ENCODE peak calls at places on chromosomes 13 and 19, in seven cellular contexts. M is Peyer's patch, X is ascending aorta, S is tibial artery, U is uterus, K is SK-N-SH, P is aorta. Q is an unnamed sample.

GRCh38 chr13:63107163-63107935 is 1691.7 kb upstream of the PCDH20 start:
- DNase-seq in M (no peak), X (no peak), S (no peak), U (no peak), K (no peak), P (no peak), Q (peak)

GRCh38 chr13:65943711-65944110 is 1286.4 kb downstream of the PCDH9 start:
- DNase-seq in M (no peak), X (no peak), S (no peak), U (no peak), K (no peak), P (no peak), Q (peak)

GRCh38 chr13:99215466-99215865 is 14.8 kb downstream of the UBAC2 start:
- DNase-seq in M (peak), X (no peak), S (no peak), U (no peak), K (no peak), P (no peak), Q (no peak)

GRCh38 chr13:21031594-21031993 is 29.8 kb downstream of the LATS2 start:
- DNase-seq in M (no peak), X (no peak), S (no peak), U (no peak), K (no peak), P (no peak), Q (no peak)

GRCh38 chr13:45807520-45808099 is 43.9 kb downstream of the SIAH3 start:
- DNase-seq in M (no peak), X (no peak), S (no peak), U (no peak), K (peak), P (no peak), Q (peak)

GRCh38 chr19:52007436-52007804 is 591 bp downstream of the ZNF615 start:
- DNase-seq in M (no peak), X (no peak), S (no peak), U (no peak), K (peak), P (no peak), Q (no peak)

GRCh38 chr13:23430664-23431063 is 2.8 kb downstream of the SACS start:
- DNase-seq in M (no peak), X (no peak), S (no peak), U (no peak), K (peak), P (no peak), Q (no peak)

GRCh38 chr19:17234911-17235617 is 9.0 kb downstream of the OCEL1 start:
- DNase-seq in M (peak), X (no peak), S (no peak), U (peak), K (peak), P (peak), Q (no peak)

GRCh38 chr13:108346376-108346775 is 76.9 kb downstream of the TNFSF13B start:
- DNase-seq in M (no peak), X (no peak), S (no peak), U (no peak), K (no peak), P (no peak), Q (no peak)

GRCh38 chr19:33344210-33344609 is 29.3 kb upstream of the CEBPG start:
- DNase-seq in M (no peak), X (no peak), S (no peak), U (peak), K (no peak), P (no peak), Q (no peak)

GRCh38 chr19:53432088-53432661 is 391 bp downstream of the ZNF761 start:
- DNase-seq in M (peak), X (no peak), S (no peak), U (no peak), K (peak), P (peak), Q (no peak)

GRCh38 chr19:15702590-15702930 is 25.3 kb upstream of the OR10H2 start:
- DNase-seq in M (peak), X (peak), S (peak), U (peak), K (peak), P (peak), Q (no peak)

GRCh38 chr19:49782515-49782914 is 15.7 kb downstream of the AP2A1 start:
- DNase-seq in M (no peak), X (no peak), S (no peak), U (no peak), K (no peak), P (no peak), Q (no peak)

GRCh38 chr19:49781394-49781793 is 14.6 kb downstream of the AP2A1 start:
- DNase-seq in M (no peak), X (no peak), S (no peak), U (no peak), K (no peak), P (no peak), Q (no peak)

GRCh38 chr19:49776371-49776764 is 9.6 kb downstream of the AP2A1 start:
- DNase-seq in M (no peak), X (no peak), S (no peak), U (no peak), K (no peak), P (no peak), Q (no peak)

GRCh38 chr19:49779731-49780578 is 13.2 kb downstream of the AP2A1 start:
- DNase-seq in M (peak), X (no peak), S (no peak), U (no peak), K (no peak), P (no peak), Q (no peak)

GRCh38 chr19:49780861-49781260 is 14.1 kb downstream of the AP2A1 start:
- DNase-seq in M (no peak), X (no peak), S (no peak), U (no peak), K (no peak), P (no peak), Q (no peak)
- H3K4me3 ChIP-seq in M (no peak), X (no peak), S (no peak), U (no peak), K (no peak), P (no peak), Q (no peak)

GRCh38 chr19:13819242-13819641 is 24.0 kb downstream of the ZSWIM4 start:
- DNase-seq in M (no peak), X (no peak), S (no peak), U (no peak), K (no peak), P (no peak), Q (no peak)

GRCh38 chr19:13813147-13813546 is 17.9 kb downstream of the ZSWIM4 start:
- DNase-seq in M (no peak), X (no peak), S (no peak), U (no peak), K (no peak), P (no peak), Q (no peak)

GRCh38 chr19:13814550-13814949 is 19.3 kb downstream of the ZSWIM4 start:
- DNase-seq in M (no peak), X (no peak), S (no peak), U (no peak), K (no peak), P (no peak), Q (no peak)

GRCh38 chr19:13817615-13818371 is 22.6 kb downstream of the ZSWIM4 start:
- DNase-seq in M (no peak), X (no peak), S (no peak), U (no peak), K (no peak), P (no peak), Q (no peak)

DNA sequence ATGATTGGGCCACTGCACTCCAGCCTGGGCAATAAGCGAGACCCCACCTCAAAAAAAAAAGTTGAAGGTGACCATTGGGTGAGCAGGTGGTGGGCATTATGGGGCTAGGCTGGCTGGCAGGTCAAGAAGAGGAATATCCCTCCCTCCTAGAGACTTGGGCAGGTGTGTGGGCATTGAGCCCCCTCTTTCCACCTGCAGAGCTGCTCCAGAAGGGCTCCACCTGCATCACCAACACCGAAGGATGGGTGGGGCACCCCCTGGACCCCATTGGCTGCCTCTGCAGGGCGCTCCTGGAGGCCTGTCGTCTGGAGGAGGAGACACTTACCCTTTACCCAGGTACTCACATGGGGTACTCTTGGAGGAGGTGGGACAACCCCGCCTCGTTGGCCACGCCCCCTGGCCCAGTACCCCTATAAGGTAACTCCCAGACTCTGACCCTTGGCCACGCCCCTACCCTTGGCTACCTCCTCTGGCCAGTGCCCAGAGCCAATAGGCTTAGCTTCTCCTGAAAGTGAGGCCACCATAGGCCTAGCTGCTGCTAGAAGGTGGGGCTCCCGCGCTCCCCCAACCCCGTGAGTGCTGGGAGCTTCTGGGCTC is 21.9 kb downstream of the ZSWIM4 start:
- DNase-seq in M (no peak), X (no peak), S (no peak), U (no peak), K (no peak), P (no peak), Q (no peak)
- H3K4me3 ChIP-seq in M (peak), X (no peak), S (no peak), U (no peak), K (no peak), P (no peak), Q (no peak)

GRCh38 chr19:14265285-14266036 is 59.5 kb upstream of the ADGRL1 start:
- DNase-seq in M (no peak), X (no peak), S (no peak), U (no peak), K (no peak), P (no peak), Q (no peak)
- H3K4me3 ChIP-seq in M (no peak), X (no peak), S (no peak), U (peak), K (no peak), P (no peak), Q (no peak)

DNA sequence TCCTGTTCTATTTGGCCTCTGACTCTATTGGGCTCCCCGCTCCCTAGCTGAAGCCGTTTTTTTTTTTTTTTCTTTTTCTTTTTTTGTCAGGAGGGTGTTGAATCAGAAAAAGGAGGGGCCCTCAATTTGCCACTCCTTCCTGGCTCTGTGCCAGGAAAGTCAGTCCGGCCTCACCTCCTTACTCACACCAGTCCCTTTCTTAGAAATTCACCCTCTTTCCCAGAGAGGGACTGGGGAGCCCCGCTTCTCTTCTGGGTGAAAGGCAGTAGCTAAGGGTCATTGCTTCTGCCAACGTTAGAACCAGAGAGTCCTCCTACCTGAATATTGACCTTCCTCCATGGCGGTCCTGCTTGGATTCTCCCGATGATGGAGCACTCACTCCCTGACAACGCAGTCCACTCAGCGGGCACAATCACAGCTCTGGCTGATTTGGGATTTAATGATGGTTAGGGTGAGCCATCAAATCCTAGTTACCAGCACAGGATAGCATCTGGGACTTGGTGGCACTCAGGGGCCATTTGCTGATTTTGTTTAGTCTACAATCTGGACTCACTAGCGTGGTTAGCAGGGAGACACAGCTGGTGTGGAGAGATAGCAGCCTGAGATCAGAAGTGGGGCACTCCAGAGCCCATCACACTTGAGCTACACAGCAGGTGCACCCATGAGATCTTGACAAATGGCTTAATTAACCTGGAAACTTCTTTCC is 2.4 kb downstream of the FCER2 start:
- DNase-seq in M (no peak), X (no peak), S (no peak), U (no peak), K (no peak), P (no peak), Q (no peak)
- H3K4me3 ChIP-seq in M (no peak), X (no peak), S (no peak), U (no peak), K (no peak), P (no peak), Q (no peak)

GRCh38 chr13:42270857-42271215 is 1.1 kb upstream of the AKAP11 start:
- DNase-seq in M (no peak), X (no peak), S (no peak), U (no peak), K (no peak), P (no peak), Q (no peak)
- H3K4me3 ChIP-seq in M (peak), X (peak), S (peak), U (peak), K (peak), P (peak), Q (peak)

DNA sequence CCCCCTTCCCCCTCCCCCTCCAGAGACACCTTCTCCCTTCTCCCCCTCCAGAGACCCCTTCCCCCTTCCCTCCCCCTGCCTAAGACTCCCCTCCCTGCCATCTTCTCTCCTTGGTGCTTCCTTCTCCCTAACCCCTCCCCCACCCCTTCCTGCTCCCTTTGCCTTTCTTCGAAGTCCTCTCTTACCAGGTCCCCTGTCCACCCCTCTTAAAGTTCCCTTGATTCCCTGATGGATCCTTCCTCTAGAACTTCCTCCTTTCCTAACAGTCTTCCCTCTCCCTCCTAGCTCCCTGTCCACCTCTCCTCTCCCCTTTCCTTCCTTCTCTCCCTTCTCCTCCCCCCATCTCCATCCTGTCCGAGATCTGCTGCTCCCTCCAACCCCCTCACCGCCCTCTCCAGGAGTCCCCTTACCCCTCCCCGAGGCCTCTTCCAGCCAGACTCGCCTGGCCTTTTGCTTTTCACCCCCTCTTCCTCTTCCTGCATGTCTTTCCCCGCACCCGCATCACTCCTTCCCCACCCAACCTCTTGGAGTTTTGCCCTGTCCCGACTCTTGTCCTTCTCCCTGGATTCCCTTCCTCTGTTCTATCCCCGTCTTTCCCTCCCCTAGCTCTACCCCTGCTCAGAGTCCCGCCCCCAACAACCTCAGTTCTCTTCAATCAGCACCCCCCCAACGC is 3.1 kb downstream of the TNFSF9 start:
- DNase-seq in M (no peak), X (no peak), S (no peak), U (no peak), K (no peak), P (no peak), Q (no peak)
- H3K4me3 ChIP-seq in M (no peak), X (no peak), S (no peak), U (no peak), K (no peak), P (no peak), Q (no peak)

DNA sequence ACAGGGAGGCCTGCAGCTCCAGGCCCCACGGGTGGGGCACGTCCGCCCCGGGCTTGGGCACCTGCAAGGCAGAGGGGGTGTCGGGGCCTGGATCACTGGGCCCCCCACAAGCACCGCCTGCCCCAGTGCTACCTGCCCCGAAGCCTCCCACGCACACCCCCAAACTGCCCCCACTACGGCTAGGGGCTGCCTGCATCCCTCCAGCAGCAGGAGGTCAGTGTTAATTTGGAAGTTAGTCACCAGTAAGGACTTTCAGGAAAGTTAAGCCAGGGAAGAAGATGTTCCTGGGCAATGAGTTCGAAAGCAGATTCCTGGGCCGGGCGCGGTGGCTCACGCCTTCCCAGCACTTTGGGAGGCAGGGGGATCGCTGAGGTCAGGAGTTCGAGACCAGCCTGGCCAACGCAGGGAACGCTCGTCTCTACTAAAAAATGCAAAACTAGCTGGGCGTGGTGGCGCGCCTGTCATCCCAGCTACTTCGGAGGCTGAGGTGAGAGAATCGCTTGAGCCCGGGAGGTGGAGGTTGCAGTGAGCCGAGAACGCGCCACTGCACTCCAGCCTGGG is 5.5 kb downstream of the PEAK3 start:
- DNase-seq in M (no peak), X (no peak), S (no peak), U (no peak), K (peak), P (no peak), Q (no peak)
- H3K4me3 ChIP-seq in M (no peak), X (no peak), S (no peak), U (no peak), K (no peak), P (no peak), Q (no peak)

DNA sequence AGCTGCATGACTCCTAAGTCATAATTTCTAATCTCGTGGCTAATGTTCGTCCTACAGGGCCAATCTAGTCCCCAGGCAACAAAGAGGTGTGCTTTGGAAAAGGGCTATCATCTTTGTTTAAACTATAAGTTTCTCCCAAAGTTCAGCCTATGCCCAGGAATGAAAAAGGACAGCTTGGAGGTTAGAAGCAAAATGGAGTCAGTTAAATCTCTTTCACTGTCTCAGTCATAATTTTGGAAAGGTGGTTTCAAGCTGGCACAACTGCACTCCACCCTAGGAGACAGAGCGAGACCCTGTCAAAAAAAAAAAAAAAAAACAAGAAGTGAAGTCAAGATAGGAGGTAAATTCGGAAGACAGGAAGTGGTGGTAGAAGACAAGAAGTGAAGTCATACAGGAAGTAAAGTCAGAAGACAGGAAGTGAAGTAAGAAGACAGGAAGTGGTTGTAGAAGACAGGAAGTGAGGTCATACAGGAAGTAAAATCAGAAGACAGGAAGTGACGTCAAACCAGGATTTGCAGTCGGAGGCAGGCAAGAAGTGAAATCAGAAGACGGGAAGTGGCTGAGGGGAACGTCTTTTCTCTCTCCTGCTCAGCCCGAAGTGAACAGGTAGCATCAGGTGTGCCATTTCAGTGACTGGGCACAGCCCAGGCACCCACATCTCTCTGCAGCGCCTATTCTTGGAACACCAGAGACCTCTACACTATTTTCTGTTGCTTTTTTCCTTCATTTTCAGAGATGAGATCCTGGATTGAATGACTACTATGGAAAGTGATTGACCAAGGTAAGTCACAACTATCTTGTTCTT is 32.2 kb downstream of the GP6 start:
- DNase-seq in M (peak), X (no peak), S (no peak), U (no peak), K (peak), P (no peak), Q (peak)
- H3K4me3 ChIP-seq in M (peak), X (peak), S (peak), U (no peak), K (peak), P (no peak), Q (peak)

GRCh38 chr19:1446713-1447564 is 3.0 kb upstream of the APC2 start:
- DNase-seq in M (no peak), X (no peak), S (no peak), U (no peak), K (peak), P (no peak), Q (no peak)
- H3K4me3 ChIP-seq in M (peak), X (peak), S (no peak), U (no peak), K (peak), P (no peak), Q (peak)

Q was measured in skeletal muscle cell.